ENCODE peak calls at places on chromosomes 2 and 18, in six cellular contexts. H, V, I, A, K and M are unnamed samples. For H3K4me1, the result is how much of the 10 kb centered on the place peaks cover.

GRCh38 chr2:13014783-13015182 is 298.0 kb downstream of the TRIB2 start:
- DNase-seq in H (no peak), V (no peak), I (no peak), A (no peak), K (no peak), M (no peak)

GRCh38 chr2:65537651-65538385 is 105.4 kb upstream of the SPRED2 start:
- DNase-seq in H (no peak), V (no peak), I (no peak), A (no peak), K (no peak), M (no peak)

GRCh38 chr2:20942538-20943223 is 101.2 kb downstream of the APOB start:
- DNase-seq in H (no peak), V (no peak), I (no peak), A (no peak), K (no peak), M (no peak)

GRCh38 chr18:50558157-50558556 is 1.7 kb upstream of the MAPK4 start:
- DNase-seq in H (no peak), V (no peak), I (no peak), A (no peak), K (no peak), M (no peak)

GRCh38 chr2:186603208-186603765 is 13.4 kb downstream of the ITGAV start:
- DNase-seq in H (no peak), V (no peak), I (no peak), A (no peak), K (no peak), M (no peak)

GRCh38 chr2:218026676-218027425 is 24.1 kb upstream of the TNS1 start:
- DNase-seq in H (no peak), V (peak), I (peak), A (no peak), K (no peak), M (peak)

GRCh38 chr18:58893388-58894099 is 28.9 kb downstream of the ZNF532 start:
- DNase-seq in H (no peak), V (no peak), I (no peak), A (no peak), K (peak), M (no peak)

GRCh38 chr18:43405097-43405496 is 127.8 kb upstream of the SYT4 start:
- DNase-seq in H (no peak), V (no peak), I (no peak), A (no peak), K (no peak), M (no peak)

GRCh38 chr2:100801402-100801801 is 18.5 kb upstream of the NPAS2 start:
- DNase-seq in H (no peak), V (no peak), I (no peak), A (no peak), K (no peak), M (no peak)

GRCh38 chr18:70384181-70384790 is 95.4 kb downstream of the SOCS6 start:
- DNase-seq in H (no peak), V (no peak), I (no peak), A (no peak), K (peak), M (no peak)

GRCh38 chr2:70895998-70896764 is 39.5 kb upstream of the ATP6V1B1 start:
- DNase-seq in H (no peak), V (no peak), I (peak), A (no peak), K (no peak), M (no peak)

GRCh38 chr2:184444217-184444616 is 154.1 kb upstream of the ZNF804A start:
- DNase-seq in H (no peak), V (no peak), I (no peak), A (no peak), K (no peak), M (no peak)

DNA sequence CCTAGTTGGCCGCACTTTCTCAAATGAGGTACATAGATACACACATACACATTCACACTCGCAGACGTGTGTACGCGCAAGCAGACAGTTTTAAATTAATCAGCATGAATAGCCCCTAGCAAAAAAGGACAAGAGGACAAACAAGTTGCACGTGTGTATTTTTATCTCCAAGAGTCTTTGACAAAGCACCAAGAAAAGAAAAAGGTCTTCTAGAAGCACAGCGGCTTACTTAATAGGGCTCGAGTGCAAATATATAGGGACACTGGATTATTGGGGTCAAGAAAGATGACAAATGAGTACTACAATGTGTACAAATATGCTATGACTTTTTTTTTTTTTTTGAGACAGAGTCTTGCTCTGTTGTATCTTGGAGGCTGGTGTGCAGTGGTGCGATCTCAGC is 1.7 kb upstream of the BCL2 start:
- DNase-seq in H (no peak), V (no peak), I (no peak), A (no peak), K (no peak), M (no peak)
- H3K4me3 ChIP-seq in H (no peak), V (no peak), I (peak), A (peak), K (no peak), M (peak)

DNA sequence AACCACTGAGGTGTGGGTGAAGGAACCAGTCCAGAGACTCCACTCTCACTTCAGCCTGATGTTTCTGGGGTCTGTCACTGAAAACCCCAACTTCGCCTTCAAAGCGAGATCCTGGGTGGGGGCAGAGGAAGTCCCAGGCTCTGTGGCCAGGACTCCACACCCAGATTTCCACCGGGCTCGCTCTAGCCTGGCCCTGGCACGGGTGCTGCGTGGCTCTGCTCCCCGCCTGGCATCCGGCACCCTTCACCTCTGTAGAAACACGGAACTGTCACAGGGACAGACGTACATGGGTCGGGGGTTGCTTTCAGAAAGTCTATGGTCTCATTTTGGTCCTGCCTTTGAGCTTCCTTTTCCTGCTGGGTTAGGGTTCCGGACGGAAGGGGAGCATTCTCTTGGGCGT is 41.6 kb downstream of the ODC1 start:
- DNase-seq in H (no peak), V (no peak), I (no peak), A (no peak), K (no peak), M (no peak)
- H3K4me1 ChIP-seq in H (half or more), V (half or more), I (under half), A (under half), K (half or more), M (half or more)

DNA sequence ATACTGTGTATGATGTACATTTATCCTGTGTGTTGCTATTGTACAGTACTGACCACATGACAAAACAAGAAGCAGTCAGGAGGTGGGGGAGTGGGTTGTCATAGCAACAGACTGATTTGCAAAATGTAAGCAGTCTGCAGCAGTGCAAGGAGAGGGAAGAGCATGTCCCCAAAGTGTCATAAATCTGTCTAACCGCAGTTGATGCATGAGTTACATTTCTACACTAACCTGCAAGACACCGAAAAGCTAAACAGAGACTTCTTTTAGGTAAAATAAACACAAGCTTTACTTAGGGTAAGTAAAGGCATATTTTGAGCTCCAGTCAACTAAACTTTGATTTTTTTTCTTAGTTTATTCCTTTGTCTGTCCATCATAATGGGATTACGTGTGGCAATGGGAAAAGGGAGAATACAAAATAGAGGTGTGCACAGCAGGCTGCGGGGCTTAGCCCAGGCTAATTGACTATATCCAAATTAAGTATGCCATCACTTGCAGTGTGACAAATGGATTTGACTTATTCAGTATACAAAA is 134.5 kb downstream of the MEIS1 start:
- DNase-seq in H (no peak), V (no peak), I (no peak), A (no peak), K (no peak), M (no peak)
- H3K4me3 ChIP-seq in H (no peak), V (no peak), I (no peak), A (no peak), K (no peak), M (no peak)

GRCh38 chr2:237677951-237678481 is 50.6 kb downstream of the LRRFIP1 start:
- DNase-seq in H (no peak), V (peak), I (no peak), A (no peak), K (no peak), M (no peak)
- H3K4me1 ChIP-seq in H (half or more), V (under half), I (under half), A (under half), K (under half), M (half or more)

GRCh38 chr2:15367205-15367604 is 193.9 kb downstream of the NBAS start:
- DNase-seq in H (no peak), V (no peak), I (no peak), A (no peak), K (no peak), M (no peak)
- H3K4me3 ChIP-seq in H (no peak), V (no peak), I (no peak), A (no peak), K (no peak), M (no peak)

GRCh38 chr2:238864207-238865014 is 16.5 kb downstream of the TWIST2 start:
- DNase-seq in H (peak), V (peak), I (peak), A (peak), K (peak), M (peak)

GRCh38 chr2:238865744-238866355 is 18.0 kb downstream of the TWIST2 start:
- DNase-seq in H (peak), V (no peak), I (peak), A (no peak), K (no peak), M (peak)

GRCh38 chr2:238863749-238864206 is 15.9 kb downstream of the TWIST2 start:
- DNase-seq in H (no peak), V (peak), I (no peak), A (no peak), K (no peak), M (no peak)

GRCh38 chr2:238866656-238867277 is 18.9 kb downstream of the TWIST2 start:
- DNase-seq in H (no peak), V (peak), I (peak), A (no peak), K (no peak), M (peak)

DNA sequence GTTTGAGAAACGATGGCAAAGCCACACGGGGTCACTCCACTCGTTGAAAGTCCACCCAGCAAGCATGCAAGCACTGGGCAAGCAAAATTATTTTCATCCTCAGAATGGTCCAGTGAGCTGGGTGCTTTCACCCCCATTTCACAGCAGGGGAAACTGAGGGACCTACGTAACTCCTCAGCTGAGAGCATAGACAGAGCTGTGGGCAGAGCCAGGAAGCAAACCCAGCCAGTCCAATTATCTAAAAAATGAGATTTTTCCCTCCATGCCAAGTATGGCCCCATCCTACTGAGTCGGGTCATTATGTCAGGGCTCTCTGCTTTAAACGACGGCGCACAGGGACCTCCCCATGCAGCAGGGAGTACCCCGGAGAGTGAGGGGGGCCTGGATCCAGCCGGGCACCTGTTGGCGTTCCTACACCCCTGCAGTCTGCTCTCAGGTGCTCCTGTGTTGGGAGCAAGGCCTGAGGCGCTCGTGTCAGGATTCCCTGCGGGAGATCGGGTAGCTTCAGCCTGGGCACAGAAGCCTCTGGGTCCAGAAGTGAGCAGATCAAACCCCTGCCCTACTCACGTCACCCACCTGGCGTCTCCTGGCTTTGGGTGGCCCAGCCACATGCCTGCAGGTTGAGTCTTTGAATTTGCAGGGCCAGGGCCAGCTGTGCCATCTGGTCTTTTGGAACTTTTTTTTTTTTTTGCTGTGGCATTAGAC is 17.3 kb downstream of the TWIST2 start:
- DNase-seq in H (no peak), V (no peak), I (peak), A (no peak), K (no peak), M (peak)
- H3K4me1 ChIP-seq in H (under half), V (half or more), I (under half), A (under half), K (under half), M (under half)

DNA sequence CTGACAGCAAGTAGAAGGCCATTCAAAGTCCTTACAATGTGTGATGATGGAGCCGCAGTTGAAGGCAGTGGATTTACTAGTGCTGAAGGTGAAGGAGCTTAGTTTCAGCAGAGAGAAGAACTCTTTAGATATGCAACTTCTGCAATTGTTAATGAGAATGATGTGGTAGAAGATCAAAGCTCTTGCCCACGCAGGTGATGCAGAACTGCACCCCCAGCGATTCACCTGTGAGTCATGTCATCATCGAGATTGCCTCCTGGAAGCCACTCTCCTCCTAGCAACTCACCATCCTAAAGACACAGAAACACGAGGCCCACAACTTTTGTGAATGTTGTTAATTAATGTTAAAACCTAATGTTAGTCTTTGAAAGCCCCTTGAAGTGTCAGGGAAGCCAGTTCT is 224.7 kb upstream of the SOX11 start:
- DNase-seq in H (no peak), V (no peak), I (no peak), A (no peak), K (no peak), M (no peak)
- H3K4me3 ChIP-seq in H (no peak), V (no peak), I (no peak), A (no peak), K (no peak), M (no peak)

GRCh38 chr18:3014501-3015202 is 1.7 kb upstream of the LPIN2 start:
- DNase-seq in H (no peak), V (no peak), I (no peak), A (no peak), K (no peak), M (no peak)
- H3K4me1 ChIP-seq in H (half or more), V (under half), I (under half), A (under half), K (under half), M (half or more)

GRCh38 chr2:106269591-106270291 is 75.6 kb upstream of the UXS1 start:
- DNase-seq in H (peak), V (no peak), I (no peak), A (peak), K (no peak), M (peak)
- H3K4me3 ChIP-seq in H (peak), V (peak), I (no peak), A (peak), K (peak), M (peak)